ENCODE peak calls at places on chromosomes 12 and 14, in six cellular contexts. One of them, this sample, is unnamed. For H3K36me3, the result is how much of the 10 kb centered on the place peaks cover.

GRCh38 chr12:76083761-76084276 is 666 bp downstream of the NAP1L1 start:
- DNase-seq in PC-9: peak
- DNase-seq in colonic mucosa: peak
- DNase-seq in tibial nerve: peak
- DNase-seq in fibroblast of lung: peak
- DNase-seq in CD8-positive, alpha-beta T cell: peak
- DNase-seq in this sample: peak

GRCh38 chr12:115661103-115661502 is 616.4 kb downstream of the MED13L start:
- DNase-seq in PC-9: no peak
- DNase-seq in colonic mucosa: no peak
- DNase-seq in tibial nerve: peak
- DNase-seq in fibroblast of lung: peak
- DNase-seq in CD8-positive, alpha-beta T cell: no peak
- DNase-seq in this sample: no peak

GRCh38 chr12:121391619-121392324 is 8.1 kb upstream of the RNF34 start:
- DNase-seq in PC-9: no peak
- DNase-seq in colonic mucosa: no peak
- DNase-seq in tibial nerve: peak
- DNase-seq in fibroblast of lung: peak
- DNase-seq in CD8-positive, alpha-beta T cell: no peak
- DNase-seq in this sample: no peak

GRCh38 chr14:64708148-64709004 is 4.2 kb downstream of the PLEKHG3 start:
- DNase-seq in PC-9: peak
- DNase-seq in colonic mucosa: peak
- DNase-seq in tibial nerve: no peak
- DNase-seq in fibroblast of lung: no peak
- DNase-seq in CD8-positive, alpha-beta T cell: peak
- DNase-seq in this sample: peak

GRCh38 chr12:12282761-12283160 is 15.9 kb upstream of the LRP6 start:
- DNase-seq in PC-9: no peak
- DNase-seq in colonic mucosa: no peak
- DNase-seq in tibial nerve: no peak
- DNase-seq in fibroblast of lung: peak
- DNase-seq in CD8-positive, alpha-beta T cell: no peak
- DNase-seq in this sample: peak

GRCh38 chr14:68140111-68140741 is 320.6 kb downstream of the RAD51B start:
- DNase-seq in PC-9: peak
- DNase-seq in colonic mucosa: peak
- DNase-seq in tibial nerve: peak
- DNase-seq in fibroblast of lung: peak
- DNase-seq in CD8-positive, alpha-beta T cell: no peak
- DNase-seq in this sample: peak

GRCh38 chr12:47017901-47018479 is 61.4 kb upstream of the PCED1B start:
- DNase-seq in PC-9: peak
- DNase-seq in colonic mucosa: no peak
- DNase-seq in tibial nerve: no peak
- DNase-seq in fibroblast of lung: no peak
- DNase-seq in CD8-positive, alpha-beta T cell: no peak
- DNase-seq in this sample: peak

GRCh38 chr12:25648460-25648859 is 95.4 kb upstream of the LMNTD1 start:
- DNase-seq in PC-9: peak
- DNase-seq in colonic mucosa: no peak
- DNase-seq in tibial nerve: no peak
- DNase-seq in fibroblast of lung: peak
- DNase-seq in CD8-positive, alpha-beta T cell: no peak
- DNase-seq in this sample: peak

GRCh38 chr14:99327458-99328250 is 55.7 kb upstream of the BCL11B start:
- DNase-seq in PC-9: no peak
- DNase-seq in colonic mucosa: peak
- DNase-seq in tibial nerve: no peak
- DNase-seq in fibroblast of lung: no peak
- DNase-seq in CD8-positive, alpha-beta T cell: no peak
- DNase-seq in this sample: peak

GRCh38 chr12:54413284-54414190 is 5.5 kb downstream of the ITGA5 start:
- DNase-seq in PC-9: no peak
- DNase-seq in colonic mucosa: peak
- DNase-seq in tibial nerve: no peak
- DNase-seq in fibroblast of lung: no peak
- DNase-seq in CD8-positive, alpha-beta T cell: peak
- DNase-seq in this sample: no peak

GRCh38 chr12:51819851-51820720 is 28.4 kb downstream of the FIGNL2 start:
- DNase-seq in PC-9: no peak
- DNase-seq in colonic mucosa: peak
- DNase-seq in tibial nerve: no peak
- DNase-seq in fibroblast of lung: peak
- DNase-seq in CD8-positive, alpha-beta T cell: no peak
- DNase-seq in this sample: no peak

GRCh38 chr12:26523708-26524150 is 309.3 kb downstream of the ITPR2 start:
- DNase-seq in PC-9: no peak
- DNase-seq in colonic mucosa: peak
- DNase-seq in tibial nerve: peak
- DNase-seq in fibroblast of lung: peak
- DNase-seq in CD8-positive, alpha-beta T cell: no peak
- DNase-seq in this sample: peak

GRCh38 chr14:34604990-34605389 is 25.0 kb downstream of the SNX6 start:
- DNase-seq in PC-9: no peak
- DNase-seq in colonic mucosa: no peak
- DNase-seq in tibial nerve: no peak
- DNase-seq in fibroblast of lung: peak
- DNase-seq in CD8-positive, alpha-beta T cell: no peak
- DNase-seq in this sample: peak

GRCh38 chr14:56004807-56005579 is 113.2 kb upstream of the PELI2 start:
- DNase-seq in PC-9: peak
- DNase-seq in colonic mucosa: peak
- DNase-seq in tibial nerve: peak
- DNase-seq in fibroblast of lung: peak
- DNase-seq in CD8-positive, alpha-beta T cell: peak
- DNase-seq in this sample: peak

GRCh38 chr12:107917912-107918800 is 143.7 kb downstream of the ASCL4 start:
- DNase-seq in PC-9: no peak
- DNase-seq in colonic mucosa: no peak
- DNase-seq in tibial nerve: no peak
- DNase-seq in fibroblast of lung: peak
- DNase-seq in CD8-positive, alpha-beta T cell: no peak
- DNase-seq in this sample: peak

GRCh38 chr12:126295652-126296051 is 1230.4 kb downstream of the AACS start:
- DNase-seq in PC-9: no peak
- DNase-seq in colonic mucosa: no peak
- DNase-seq in tibial nerve: no peak
- DNase-seq in fibroblast of lung: no peak
- DNase-seq in CD8-positive, alpha-beta T cell: no peak
- DNase-seq in this sample: no peak
- TF ChIP-seq CTCF in PC-9: no peak
- TF ChIP-seq CTCF in colonic mucosa: no peak
- TF ChIP-seq CTCF in tibial nerve: no peak
- TF ChIP-seq CTCF in fibroblast of lung: no peak
- TF ChIP-seq CTCF in CD8-positive, alpha-beta T cell: no peak
- TF ChIP-seq CTCF in this sample: no peak

DNA sequence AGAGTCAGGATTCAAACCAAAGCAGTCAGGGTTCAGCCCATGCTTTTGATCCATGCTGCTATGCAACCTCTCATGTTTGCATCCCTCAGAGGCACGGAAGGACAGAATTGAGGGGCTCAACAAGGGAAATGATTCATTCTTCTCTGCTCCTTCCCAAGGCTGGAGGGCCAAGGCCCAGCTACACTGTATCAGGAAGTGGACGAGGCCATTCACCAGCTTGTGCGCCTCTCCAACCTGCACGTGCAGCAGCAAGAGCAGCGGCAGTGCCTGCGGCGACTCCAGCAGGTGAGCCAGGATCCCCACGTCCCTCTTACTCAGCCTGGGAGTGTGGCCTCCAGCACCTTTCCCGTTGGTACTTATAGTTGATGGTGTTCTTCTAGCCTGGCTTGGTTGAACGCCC is 8.6 kb downstream of the ARHGEF40 start:
- DNase-seq in PC-9: no peak
- DNase-seq in colonic mucosa: no peak
- DNase-seq in tibial nerve: no peak
- DNase-seq in fibroblast of lung: no peak
- DNase-seq in CD8-positive, alpha-beta T cell: no peak
- DNase-seq in this sample: no peak
- H3K36me3 ChIP-seq in PC-9: under half
- H3K36me3 ChIP-seq in colonic mucosa: under half
- H3K36me3 ChIP-seq in tibial nerve: half or more
- H3K36me3 ChIP-seq in fibroblast of lung: under half
- H3K36me3 ChIP-seq in CD8-positive, alpha-beta T cell: under half
- H3K36me3 ChIP-seq in this sample: under half

GRCh38 chr12:45890276-45890675 is 100.1 kb downstream of the SCAF11 start:
- DNase-seq in PC-9: no peak
- DNase-seq in colonic mucosa: no peak
- DNase-seq in tibial nerve: no peak
- DNase-seq in fibroblast of lung: peak
- DNase-seq in CD8-positive, alpha-beta T cell: no peak
- DNase-seq in this sample: no peak
- TF ChIP-seq CTCF in PC-9: peak
- TF ChIP-seq CTCF in colonic mucosa: no peak
- TF ChIP-seq CTCF in tibial nerve: no peak
- TF ChIP-seq CTCF in fibroblast of lung: no peak
- TF ChIP-seq CTCF in CD8-positive, alpha-beta T cell: no peak
- TF ChIP-seq CTCF in this sample: no peak

GRCh38 chr14:69770559-69770958 is 3.6 kb downstream of the SRSF5 start:
- DNase-seq in PC-9: no peak
- DNase-seq in colonic mucosa: no peak
- DNase-seq in tibial nerve: no peak
- DNase-seq in fibroblast of lung: no peak
- DNase-seq in CD8-positive, alpha-beta T cell: no peak
- DNase-seq in this sample: no peak

GRCh38 chr14:69772082-69773017 is 5.4 kb downstream of the SRSF5 start:
- DNase-seq in PC-9: no peak
- DNase-seq in colonic mucosa: no peak
- DNase-seq in tibial nerve: no peak
- DNase-seq in fibroblast of lung: no peak
- DNase-seq in CD8-positive, alpha-beta T cell: no peak
- DNase-seq in this sample: no peak

GRCh38 chr14:69769623-69770022 is 2.7 kb downstream of the SRSF5 start:
- DNase-seq in PC-9: no peak
- DNase-seq in colonic mucosa: no peak
- DNase-seq in tibial nerve: no peak
- DNase-seq in fibroblast of lung: no peak
- DNase-seq in CD8-positive, alpha-beta T cell: no peak
- DNase-seq in this sample: no peak

GRCh38 chr14:69768873-69769272 is 1.9 kb downstream of the SRSF5 start:
- DNase-seq in PC-9: no peak
- DNase-seq in colonic mucosa: no peak
- DNase-seq in tibial nerve: no peak
- DNase-seq in fibroblast of lung: no peak
- DNase-seq in CD8-positive, alpha-beta T cell: no peak
- DNase-seq in this sample: peak

GRCh38 chr14:69771136-69771535 is 4.2 kb downstream of the SRSF5 start:
- DNase-seq in PC-9: no peak
- DNase-seq in colonic mucosa: no peak
- DNase-seq in tibial nerve: no peak
- DNase-seq in fibroblast of lung: no peak
- DNase-seq in CD8-positive, alpha-beta T cell: no peak
- DNase-seq in this sample: no peak
- H3K36me3 ChIP-seq in PC-9: half or more
- H3K36me3 ChIP-seq in colonic mucosa: under half
- H3K36me3 ChIP-seq in tibial nerve: half or more
- H3K36me3 ChIP-seq in fibroblast of lung: under half
- H3K36me3 ChIP-seq in CD8-positive, alpha-beta T cell: half or more
- H3K36me3 ChIP-seq in this sample: under half

GRCh38 chr12:1781770-1782169 is 38.6 kb upstream of the LRTM2 start:
- DNase-seq in PC-9: no peak
- DNase-seq in colonic mucosa: no peak
- DNase-seq in tibial nerve: no peak
- DNase-seq in fibroblast of lung: peak
- DNase-seq in CD8-positive, alpha-beta T cell: no peak
- DNase-seq in this sample: no peak
- TF ChIP-seq CTCF in PC-9: no peak
- TF ChIP-seq CTCF in colonic mucosa: no peak
- TF ChIP-seq CTCF in tibial nerve: no peak
- TF ChIP-seq CTCF in fibroblast of lung: no peak
- TF ChIP-seq CTCF in CD8-positive, alpha-beta T cell: no peak
- TF ChIP-seq CTCF in this sample: no peak

GRCh38 chr12:106760184-106760531 is 14.3 kb upstream of the RIC8B start:
- DNase-seq in PC-9: no peak
- DNase-seq in colonic mucosa: no peak
- DNase-seq in tibial nerve: no peak
- DNase-seq in fibroblast of lung: no peak
- DNase-seq in CD8-positive, alpha-beta T cell: peak
- DNase-seq in this sample: no peak

GRCh38 chr12:106754331-106754730 is 20.2 kb upstream of the RIC8B start:
- DNase-seq in PC-9: no peak
- DNase-seq in colonic mucosa: no peak
- DNase-seq in tibial nerve: no peak
- DNase-seq in fibroblast of lung: no peak
- DNase-seq in CD8-positive, alpha-beta T cell: no peak
- DNase-seq in this sample: no peak

GRCh38 chr12:106757623-106758348 is 16.7 kb upstream of the RIC8B start:
- DNase-seq in PC-9: no peak
- DNase-seq in colonic mucosa: no peak
- DNase-seq in tibial nerve: peak
- DNase-seq in fibroblast of lung: no peak
- DNase-seq in CD8-positive, alpha-beta T cell: no peak
- DNase-seq in this sample: no peak

GRCh38 chr12:106759526-106760183 is 14.8 kb upstream of the RIC8B start:
- DNase-seq in PC-9: no peak
- DNase-seq in colonic mucosa: no peak
- DNase-seq in tibial nerve: peak
- DNase-seq in fibroblast of lung: no peak
- DNase-seq in CD8-positive, alpha-beta T cell: no peak
- DNase-seq in this sample: no peak

DNA sequence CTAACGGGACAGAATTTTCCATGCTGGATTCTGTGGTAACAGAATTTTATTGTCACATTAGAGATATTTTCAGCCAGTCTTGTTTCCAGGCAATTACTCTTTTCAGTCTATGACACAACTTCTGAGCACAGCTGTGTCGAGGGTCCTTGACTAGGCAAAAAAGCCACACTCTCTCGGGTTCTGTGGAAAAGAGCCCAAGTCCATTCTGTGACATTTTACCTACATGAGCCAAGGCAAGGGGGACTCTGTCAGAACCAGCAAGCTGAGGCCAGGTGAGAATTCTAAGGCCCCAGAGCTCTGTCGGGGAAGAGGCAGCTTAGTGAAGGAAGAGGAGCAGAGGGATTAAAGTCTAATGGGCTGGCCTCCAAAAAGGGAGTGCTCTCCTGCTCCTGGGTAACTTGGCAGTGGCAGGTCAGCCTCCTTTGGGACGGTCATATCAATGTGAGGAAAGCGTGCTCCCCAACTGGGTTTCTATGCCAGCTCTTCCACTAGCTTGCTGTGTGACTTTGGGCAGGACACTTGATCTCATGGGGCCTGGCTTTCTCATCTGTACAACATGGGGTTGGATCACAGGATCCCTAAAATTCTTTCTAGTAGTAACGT is 16.0 kb upstream of the RIC8B start:
- DNase-seq in PC-9: no peak
- DNase-seq in colonic mucosa: peak
- DNase-seq in tibial nerve: no peak
- DNase-seq in fibroblast of lung: no peak
- DNase-seq in CD8-positive, alpha-beta T cell: no peak
- DNase-seq in this sample: no peak
- H3K36me3 ChIP-seq in PC-9: under half
- H3K36me3 ChIP-seq in colonic mucosa: under half
- H3K36me3 ChIP-seq in tibial nerve: under half
- H3K36me3 ChIP-seq in fibroblast of lung: under half
- H3K36me3 ChIP-seq in CD8-positive, alpha-beta T cell: under half
- H3K36me3 ChIP-seq in this sample: under half

This sample was measured in bronchial epithelial cell.